ENCODE peak calls at places on chromosomes 7 and 10, in ten cellular contexts. E is amygdala; C is RWPE2; R is NCI-H345; D is mammary epithelial cell; B is LoVo; S is activated CD4-positive, alpha-beta T cell treated with anti-CD3 and anti-CD28 coated beads, Interleukin-2, amount 10 ng/mL, durations not matched to agents 7 days and 5 days; O is fibroblast of the conjunctiva; M is heart right ventricle; P is NCI-H2081. H is an unnamed sample.

GRCh38 chr7:91850455-91850854 is 30.0 kb downstream of the MTERF1 start:
- DNase-seq in B (peak; percentile 62), C (no peak), M (no peak), P (no peak), S (no peak), R (no peak), O (no peak), D (peak; percentile 80), E (no peak), H (no peak)

GRCh38 chr10:104321716-104322415 is 16.4 kb downstream of the ITPRIP start:
- DNase-seq in M (no peak), E (no peak), S (no peak), C (no peak), B (no peak), O (no peak), P (no peak), R (no peak), D (no peak), H (no peak)

GRCh38 chr10:61822096-61822495 is 79.4 kb upstream of the ARID5B start:
- DNase-seq in E (no peak), P (no peak), O (no peak), C (no peak), B (no peak), S (no peak), D (no peak), M (no peak), R (no peak), H (no peak)

GRCh38 chr7:150736864-150737263 is 354 bp upstream of the GIMAP5 start:
- DNase-seq in S (no peak), R (no peak), P (no peak), M (no peak), C (no peak), O (no peak), E (no peak), D (no peak), B (no peak), H (no peak)

GRCh38 chr10:119502214-119502613 is 40.3 kb downstream of the RGS10 start:
- DNase-seq in B (no peak), O (no peak), S (peak; percentile 89), C (no peak), M (no peak), E (no peak), P (no peak), D (no peak), R (no peak), H (no peak)

GRCh38 chr7:41491752-41492405 is 211.0 kb downstream of the INHBA start:
- DNase-seq in S (no peak), O (no peak), B (no peak), D (no peak), P (no peak), E (no peak), R (no peak), C (no peak), M (no peak), H (no peak)

GRCh38 chr7:105782391-105783063 is 93.9 kb downstream of the ATXN7L1 start:
- DNase-seq in O (peak; percentile 28), S (no peak), R (no peak), D (peak; percentile 91), C (no peak), E (no peak), P (no peak), M (no peak), B (no peak), H (no peak)

GRCh38 chr7:4124904-4125477 is 557.1 kb upstream of the FOXK1 start:
- DNase-seq in O (no peak), D (no peak), S (no peak), E (no peak), M (no peak), B (no peak), R (no peak), P (no peak), C (no peak), H (no peak)

GRCh38 chr7:43568529-43568928 is 14.4 kb upstream of the STK17A start:
- DNase-seq in C (peak; percentile 95), M (no peak), S (no peak), R (peak; percentile 23), D (peak; percentile 99), O (peak; percentile 16), E (no peak), B (no peak), P (peak; percentile 56), H (no peak)

GRCh38 chr10:116796910-116797513 is 52.3 kb upstream of the ENO4 start:
- DNase-seq in P (peak; percentile 69), M (peak; percentile 60), R (peak; percentile 61), S (peak; percentile 75), E (no peak), D (peak; percentile 40), C (no peak), O (peak; percentile 45), B (peak; percentile 83), H (peak; percentile 4)

GRCh38 chr10:128137877-128138276 is 11.7 kb upstream of the MKI67 start:
- DNase-seq in E (no peak), S (no peak), M (no peak), R (no peak), D (no peak), P (no peak), C (no peak), O (no peak), B (no peak), H (no peak)

GRCh38 chr10:14658331-14659122 is 116.2 kb downstream of the FAM107B start:
- DNase-seq in M (no peak), O (peak; percentile 6), D (peak; percentile 88), R (no peak), B (no peak), E (no peak), C (no peak), P (no peak), S (no peak), H (no peak)

GRCh38 chr7:12178317-12178716 is 32.8 kb upstream of the TMEM106B start:
- DNase-seq in B (no peak), C (no peak), R (no peak), P (no peak), E (no peak), M (no peak), O (no peak), S (no peak), D (no peak), H (no peak)

GRCh38 chr7:117844678-117845077 is 28.6 kb downstream of the CTTNBP2 start:
- DNase-seq in R (no peak), S (no peak), M (no peak), B (no peak), P (no peak), E (no peak), O (no peak), D (no peak), C (no peak), H (no peak)

GRCh38 chr7:104553074-104553473 is 224.7 kb downstream of the LHFPL3 start:
- DNase-seq in R (no peak), D (no peak), C (no peak), P (no peak), M (no peak), O (no peak), B (no peak), E (no peak), S (no peak), H (no peak)

GRCh38 chr7:124201768-124202349 is 169.0 kb upstream of the TMEM229A start:
- DNase-seq in R (no peak), E (no peak), P (no peak), D (peak; percentile 2), O (no peak), M (no peak), B (no peak), C (no peak), S (no peak), H (no peak)

GRCh38 chr7:142935941-142936565 is 2.5 kb upstream of the TRPV5 start:
- DNase-seq in B (no peak), S (no peak), R (no peak), P (no peak), E (no peak), M (no peak), O (no peak), D (no peak), C (no peak), H (no peak)

GRCh38 chr10:101569838-101570763 is 18.0 kb downstream of the POLL start:
- DNase-seq in M (peak; percentile 85), S (peak; percentile 82), E (peak; percentile 42), O (peak; percentile 47), B (peak; percentile 80), C (peak; percentile 75), P (peak; percentile 40), D (peak; percentile 61), R (peak; percentile 62), H (no peak)

GRCh38 chr10:99369126-99369525 is 40.0 kb downstream of the CNNM1 start:
- DNase-seq in B (no peak), O (no peak), M (no peak), C (no peak), E (no peak), S (no peak), P (no peak), D (no peak), R (no peak), H (no peak)

GRCh38 chr7:2014391-2015241 is 218.1 kb downstream of the MAD1L1 start:
- DNase-seq in S (no peak), C (peak; percentile 58), O (no peak), E (no peak), B (no peak), P (no peak), M (peak; percentile 15), D (no peak), R (no peak), H (no peak)

GRCh38 chr7:8418627-8419245 is 14.7 kb upstream of the NXPH1 start:
- DNase-seq in C (no peak), M (no peak), P (peak; percentile 81), O (peak; percentile 43), R (peak; percentile 83), D (peak; percentile 30), E (no peak), S (peak; percentile 61), B (peak; percentile 83), H (peak; percentile 54)

GRCh38 chr10:79132681-79133381 is 64.1 kb downstream of the ZMIZ1 start:
- DNase-seq in C (no peak), O (no peak), P (no peak), R (no peak), S (no peak), M (no peak), E (no peak), D (no peak), B (no peak), H (no peak)

GRCh38 chr10:24844742-24845141 is 107.7 kb downstream of the PRTFDC1 start:
- DNase-seq in O (no peak), M (no peak), P (no peak), D (no peak), B (no peak), E (no peak), S (no peak), C (no peak), R (no peak), H (no peak)

GRCh38 chr7:98995111-98995510 is 116.8 kb downstream of the TRRAP start:
- DNase-seq in M (no peak), D (no peak), C (no peak), E (no peak), B (no peak), P (no peak), O (no peak), R (no peak), S (no peak), H (no peak)

GRCh38 chr10:124665980-124666379 is 78.2 kb downstream of the FAM53B start:
- DNase-seq in C (no peak), D (no peak), R (no peak), P (no peak), O (no peak), E (no peak), B (peak; percentile 51), M (no peak), S (no peak), H (no peak)

GRCh38 chr10:88582806-88583583 is at the start of gene RNLS:
- DNase-seq in P (no peak), O (no peak), E (peak; percentile 38), S (peak; percentile 58), R (peak; percentile 77), D (peak; percentile 33), B (no peak), M (peak; percentile 80), C (peak; percentile 44), H (no peak)

GRCh38 chr7:1948377-1948796 is 278.3 kb downstream of the ELFN1 start:
- DNase-seq in E (no peak), B (no peak), O (no peak), C (peak; percentile 46), D (no peak), S (no peak), M (peak; percentile 10), P (no peak), R (no peak), H (no peak)

GRCh38 chr10:13351340-13351915 is 3.3 kb upstream of the SEPHS1 start:
- DNase-seq in C (no peak), R (no peak), D (no peak), P (no peak), E (no peak), B (no peak), M (no peak), O (no peak), S (peak; percentile 69), H (no peak)